ENCODE peak calls at places on chromosomes 5 and 9, in seven cellular contexts. Y, R, Z, V, C, D and O are unnamed samples.
A peak's percentile ranks its signal among the peaks of the same experiment; 100 is the strongest.

GRCh38 chr9:113558632-113559502 is 95.3 kb downstream of the RGS3 start:
- DNase-seq in Y (no peak), V (no peak), R (peak; percentile 91), Z (no peak), D (peak; percentile 90), C (no peak), O (no peak)

GRCh38 chr9:110047955-110048472 is 159.9 kb downstream of the C9orf152 start:
- DNase-seq in D (no peak), R (peak; percentile 45), C (no peak), V (no peak), Z (no peak), Y (peak; percentile 53), O (no peak)

GRCh38 chr9:74140141-74140540 is 357.0 kb upstream of the RORB start:
- DNase-seq in V (no peak), Y (no peak), D (no peak), C (no peak), Z (no peak), R (no peak), O (no peak)

GRCh38 chr5:148952097-148952828 is 110.6 kb downstream of the SH3TC2 start:
- DNase-seq in Z (no peak), D (no peak), R (no peak), C (no peak), Y (no peak), V (no peak), O (no peak)

GRCh38 chr9:76352026-76352620 is 42.1 kb downstream of the RFK start:
- DNase-seq in Z (no peak), D (no peak), C (no peak), Y (no peak), R (no peak), V (no peak), O (no peak)

GRCh38 chr9:8883313-8883712 is 1083.7 kb upstream of the DMAC1 start:
- DNase-seq in Z (no peak), C (no peak), V (no peak), Y (no peak), D (no peak), R (no peak), O (no peak)

GRCh38 chr5:172725785-172726184 is 45.2 kb downstream of the DUSP1 start:
- DNase-seq in Z (no peak), R (no peak), V (no peak), D (no peak), C (no peak), Y (no peak), O (no peak)

GRCh38 chr5:66894480-66895240 is 298.5 kb downstream of the MAST4 start:
- DNase-seq in V (no peak), R (no peak), Y (no peak), Z (no peak), C (no peak), D (peak; percentile 17), O (no peak)